ENCODE peak calls at places on chromosomes 1 and 21, in five cellular contexts. F, Q, O, A and S are unnamed samples.

GRCh38 chr1:243471754-243472725 is 216.2 kb downstream of the SDCCAG8 start:
- DNase-seq in F (no peak), A (no peak), O (no peak), Q (no peak), S (no peak)

GRCh38 chr1:226440512-226440911 is 32.6 kb upstream of the PARP1 start:
- DNase-seq in Q (no peak), A (no peak), F (no peak), O (no peak), S (no peak)

GRCh38 chr1:6343506-6344405 is 49.8 kb downstream of the ACOT7 start:
- DNase-seq in O (peak; percentile 66), Q (peak; percentile 67), A (peak; percentile 55), F (peak; percentile 83), S (peak; percentile 81)

GRCh38 chr1:228185641-228185965 is 20.0 kb downstream of the IBA57 start:
- DNase-seq in O (no peak), F (no peak), A (no peak), Q (no peak), S (no peak)

GRCh38 chr1:6948861-6949260 is 163.6 kb downstream of the CAMTA1 start:
- DNase-seq in A (no peak), F (no peak), Q (no peak), O (no peak), S (no peak)

GRCh38 chr1:35715568-35716002 is 3.1 kb downstream of the C1orf216 start:
- DNase-seq in A (peak; percentile 62), Q (peak; percentile 67), O (peak; percentile 67), F (peak; percentile 84), S (peak; percentile 76)

GRCh38 chr1:246447501-246447900 is 59.6 kb downstream of the SMYD3 start:
- DNase-seq in Q (no peak), F (no peak), A (no peak), O (no peak), S (no peak)

GRCh38 chr1:41003640-41004220 is 17.8 kb downstream of the SLFNL1 start:
- DNase-seq in A (peak; percentile 95), F (peak; percentile 88), Q (peak; percentile 36), O (peak; percentile 79), S (no peak)

GRCh38 chr1:5430136-5430535 is 562.1 kb downstream of the NPHP4 start:
- DNase-seq in F (no peak), A (no peak), Q (no peak), O (no peak), S (no peak)

GRCh38 chr1:111516008-111516535 is 12.6 kb upstream of the ADORA3 start:
- DNase-seq in O (no peak), A (peak; percentile 72), Q (no peak), F (peak; percentile 68), S (no peak)

GRCh38 chr1:50704126-50704525 is 255.9 kb downstream of the FAF1 start:
- DNase-seq in Q (peak; percentile 47), O (peak; percentile 25), A (no peak), F (no peak), S (no peak)

GRCh38 chr1:68051475-68051874 is 1.0 kb upstream of the DIRAS3 start:
- DNase-seq in F (no peak), A (peak; percentile 73), Q (no peak), O (no peak), S (no peak)

GRCh38 chr1:112402682-112403643 is 6.9 kb downstream of the CTTNBP2NL start:
- DNase-seq in F (no peak), O (no peak), Q (no peak), A (no peak), S (no peak)

GRCh38 chr1:114558548-114558947 is 22.9 kb downstream of the BCAS2 start:
- DNase-seq in A (no peak), F (no peak), O (peak; percentile 18), Q (no peak), S (no peak)

GRCh38 chr1:225973158-225973557 is 26.0 kb downstream of the SDE2 start:
- DNase-seq in F (no peak), O (no peak), Q (peak; percentile 16), A (peak; percentile 2), S (no peak)

GRCh38 chr1:117562581-117563491 is 43.0 kb upstream of the TENT5C start:
- DNase-seq in A (no peak), O (no peak), F (peak; percentile 71), Q (peak; percentile 43), S (no peak)

GRCh38 chr1:223363856-223364684 is at the start of gene SUSD4:
- DNase-seq in F (peak; percentile 85), O (peak; percentile 44), A (peak; percentile 67), Q (peak; percentile 84), S (peak; percentile 76)

GRCh38 chr1:230806552-230806951 is 59.4 kb downstream of the CAPN9 start:
- DNase-seq in A (no peak), F (no peak), O (no peak), Q (no peak), S (peak; percentile 4)

GRCh38 chr1:161733526-161733925 is 12.2 kb downstream of the FCRLB start:
- DNase-seq in Q (no peak), F (no peak), O (no peak), A (no peak), S (no peak)

GRCh38 chr1:71986181-71986580 is 296.2 kb downstream of the NEGR1 start:
- DNase-seq in Q (no peak), A (no peak), F (no peak), O (no peak), S (no peak)

GRCh38 chr1:22420456-22421053 is 31.1 kb upstream of the ZBTB40 start:
- DNase-seq in Q (peak; percentile 86), F (peak; percentile 91), O (peak; percentile 84), A (peak; percentile 74), S (peak; percentile 86)

GRCh38 chr1:3120994-3121393 is 52.0 kb downstream of the PRDM16 start:
- DNase-seq in F (no peak), O (no peak), Q (no peak), A (no peak), S (no peak)

GRCh38 chr21:45211661-45212060 is 76.0 kb downstream of the POFUT2 start:
- DNase-seq in F (no peak), Q (no peak), A (no peak), O (no peak), S (no peak)

GRCh38 chr1:40762144-40762923 is 21.3 kb upstream of the KCNQ4 start:
- DNase-seq in O (no peak), F (no peak), Q (no peak), A (no peak), S (no peak)

GRCh38 chr1:230122361-230123279 is 55.6 kb downstream of the GALNT2 start:
- DNase-seq in Q (no peak), F (no peak), O (no peak), A (no peak), S (no peak)

GRCh38 chr1:209208648-209209047 is 374.9 kb upstream of the CAMK1G start:
- DNase-seq in Q (no peak), A (no peak), F (no peak), O (no peak), S (no peak)

GRCh38 chr1:156550346-156550745 is 22.0 kb downstream of the IQGAP3 start:
- DNase-seq in Q (no peak), F (no peak), A (no peak), O (no peak), S (no peak)

GRCh38 chr1:42736152-42736551 is 3.9 kb downstream of the CLDN19 start:
- DNase-seq in O (peak; percentile 40), Q (peak; percentile 39), F (no peak), A (no peak), S (no peak)

GRCh38 chr1:75124510-75124909 is 9.7 kb upstream of the LHX8 start:
- DNase-seq in Q (no peak), A (no peak), O (no peak), F (no peak), S (no peak)
- TF ChIP-seq CTCF in Q (no peak), A (no peak), O (no peak), F (no peak), S (no peak)

DNA sequence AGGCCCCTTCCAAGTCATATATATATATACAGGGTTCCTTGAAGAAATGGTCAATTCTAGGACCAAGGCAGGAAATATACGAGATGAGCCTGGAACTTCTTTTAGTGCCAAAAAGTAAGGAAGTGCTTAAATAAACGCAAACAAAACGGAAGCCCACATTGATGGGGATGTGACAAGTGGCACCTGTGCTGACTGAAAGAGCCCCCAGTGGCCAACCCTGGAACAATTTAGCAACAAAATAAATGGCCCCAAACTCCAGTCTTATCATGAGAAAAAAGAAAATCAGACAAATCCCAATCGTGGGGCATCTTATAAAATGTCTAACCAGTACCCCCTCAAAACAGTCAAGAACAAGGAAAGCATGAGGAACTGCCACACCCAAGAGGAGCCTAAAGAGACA is 17.7 kb downstream of the PLA2G5 start:
- DNase-seq in F (no peak), A (no peak), O (peak; percentile 16), Q (no peak), S (no peak)
- TF ChIP-seq CTCF in F (peak; percentile 13), A (no peak), O (no peak), Q (no peak), S (peak; percentile 46)

GRCh38 chr1:11673089-11673769 is 7.7 kb downstream of the MAD2L2 start:
- DNase-seq in F (no peak), Q (no peak), O (no peak), A (no peak), S (no peak)

GRCh38 chr1:11668516-11668915 is 4.5 kb downstream of the FBXO6 start:
- DNase-seq in Q (no peak), O (no peak), A (no peak), F (no peak), S (no peak)

GRCh38 chr1:11671544-11672286 is 7.7 kb downstream of the FBXO6 start:
- DNase-seq in Q (peak; percentile 45), F (no peak), A (no peak), O (no peak), S (no peak)

GRCh38 chr1:11670747-11671146 is 6.7 kb downstream of the FBXO6 start:
- DNase-seq in A (no peak), O (no peak), F (no peak), Q (no peak), S (no peak)

GRCh38 chr1:11671205-11671543 is 7.2 kb downstream of the FBXO6 start:
- DNase-seq in O (no peak), F (no peak), A (no peak), Q (no peak), S (no peak)
- TF ChIP-seq CTCF in O (no peak), F (no peak), A (no peak), Q (no peak), S (no peak)

GRCh38 chr1:90000934-90001676 is 6.2 kb downstream of the ZNF326 start:
- DNase-seq in O (no peak), A (no peak), Q (no peak), F (no peak), S (no peak)
- TF ChIP-seq CTCF in O (no peak), A (no peak), Q (no peak), F (no peak), S (peak; percentile 32)